ENCODE peak calls at places on chromosomes 4 and X, in ten cellular contexts. J, S, V, E, C, R, X, U, G and L are unnamed samples.

GRCh38 chr4:102272318-102272717 is 73.0 kb downstream of the SLC39A8 start:
- DNase-seq in J (no peak), S (no peak), V (no peak), E (no peak), C (no peak), R (no peak), X (no peak), U (no peak), G (no peak), L (no peak)

GRCh38 chr4:1080961-1081688 is 32.2 kb downstream of the RNF212 start:
- DNase-seq in J (no peak), S (no peak), V (no peak), E (no peak), C (no peak), R (no peak), X (peak; percentile 69), U (peak; percentile 69), G (no peak), L (peak; percentile 61)

GRCh38 chrX:103158317-103158621 is 56.6 kb upstream of the BEX4 start:
- DNase-seq in J (no peak), S (no peak), V (no peak), E (no peak), C (no peak), R (no peak), X (no peak), U (no peak), G (no peak), L (no peak)

GRCh38 chrX:23908219-23909003 is 605 bp downstream of the CXorf58 start:
- DNase-seq in J (peak; percentile 20), S (no peak), V (no peak), E (no peak), C (no peak), R (no peak), X (no peak), U (no peak), G (no peak), L (no peak)

GRCh38 chr4:168257663-168258235 is 60.8 kb downstream of the DDX60 start:
- DNase-seq in J (no peak), S (no peak), V (no peak), E (no peak), C (no peak), R (no peak), X (no peak), U (no peak), G (no peak), L (no peak)

GRCh38 chr4:40579983-40580382 is 49.7 kb downstream of the RBM47 start:
- DNase-seq in J (no peak), S (peak; percentile 46), V (no peak), E (no peak), C (no peak), R (no peak), X (no peak), U (peak; percentile 66), G (no peak), L (no peak)

GRCh38 chr4:153114771-153115321 is 89.4 kb upstream of the TRIM2 start:
- DNase-seq in J (no peak), S (no peak), V (no peak), E (no peak), C (no peak), R (no peak), X (no peak), U (no peak), G (no peak), L (peak; percentile 27)

GRCh38 chr4:165874072-165874798 is 1.2 kb downstream of the TLL1 start:
- DNase-seq in J (peak; percentile 18), S (no peak), V (no peak), E (no peak), C (peak; percentile 30), R (peak; percentile 19), X (no peak), U (no peak), G (no peak), L (no peak)

GRCh38 chr4:165133150-165133549 is 20.5 kb upstream of the TMEM192 start:
- DNase-seq in J (no peak), S (no peak), V (no peak), E (no peak), C (no peak), R (no peak), X (no peak), U (no peak), G (no peak), L (no peak)

GRCh38 chr4:175932116-175932515 is 120.1 kb upstream of the GPM6A start:
- DNase-seq in J (no peak), S (no peak), V (no peak), E (no peak), C (no peak), R (no peak), X (no peak), U (no peak), G (no peak), L (no peak)

GRCh38 chr4:906311-907102 is 25.6 kb downstream of the GAK start:
- DNase-seq in J (no peak), S (no peak), V (no peak), E (no peak), C (no peak), R (no peak), X (no peak), U (no peak), G (no peak), L (no peak)

GRCh38 chr4:168574581-168575295 is 77.9 kb downstream of the PALLD start:
- DNase-seq in J (no peak), S (no peak), V (no peak), E (no peak), C (no peak), R (no peak), X (no peak), U (no peak), G (no peak), L (peak; percentile 96)

GRCh38 chrX:31057291-31057690 is 14.6 kb downstream of the FTHL17 start:
- DNase-seq in J (no peak), S (no peak), V (no peak), E (no peak), C (no peak), R (no peak), X (no peak), U (no peak), G (no peak), L (no peak)

GRCh38 chr4:121176082-121176706 is 12.1 kb upstream of the TNIP3 start:
- DNase-seq in J (no peak), S (no peak), V (no peak), E (no peak), C (no peak), R (no peak), X (no peak), U (no peak), G (no peak), L (no peak)

GRCh38 chr4:1945492-1945891 is 63.3 kb downstream of the NELFA start:
- DNase-seq in J (no peak), S (no peak), V (no peak), E (no peak), C (no peak), R (no peak), X (no peak), U (no peak), G (no peak), L (no peak)

DNA sequence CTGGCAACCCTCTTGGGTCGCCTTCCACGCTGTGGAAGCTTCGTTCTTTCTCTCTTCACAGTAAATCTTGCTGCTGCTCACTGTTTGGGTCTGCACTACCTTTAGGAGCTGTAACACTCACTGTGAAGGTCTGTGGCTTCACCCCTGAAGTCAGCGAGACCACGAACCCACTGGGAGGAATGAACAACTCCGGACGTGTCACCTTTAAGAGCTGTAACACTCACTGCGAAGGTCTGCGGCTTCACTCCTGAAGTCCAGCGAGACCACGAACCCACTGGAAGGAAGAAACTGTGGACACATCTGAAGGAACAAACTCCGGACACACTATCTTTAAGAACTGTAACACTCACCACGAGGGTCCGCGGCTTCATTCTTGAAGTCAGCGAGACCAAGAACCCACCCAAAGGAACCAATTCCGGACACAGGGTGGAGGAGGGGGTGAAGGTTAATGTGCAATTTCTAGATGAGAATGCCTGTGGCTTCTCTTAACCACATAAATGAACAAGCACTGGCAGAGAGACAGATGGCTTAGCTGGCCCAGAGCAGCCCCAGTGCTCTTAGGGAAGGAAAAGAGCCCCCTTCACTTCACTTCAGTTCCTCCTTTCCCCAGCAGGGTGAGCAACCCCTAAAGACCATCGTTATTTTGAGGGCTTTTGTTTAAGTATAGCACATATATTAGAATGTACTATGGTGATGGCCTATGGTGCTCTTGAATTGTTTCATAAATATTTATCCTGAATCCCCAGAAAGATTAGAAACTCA is 73.0 kb downstream of the LUZP4 start:
- DNase-seq in J (no peak), S (no peak), V (no peak), E (peak; percentile 26), C (no peak), R (no peak), X (no peak), U (no peak), G (no peak), L (no peak)
- TF ChIP-seq CTCF in J (no peak), S (peak; percentile 33), V (no peak), E (peak; percentile 20), C (no peak), R (no peak), X (no peak), U (no peak), G (no peak), L (peak; percentile 36)

GRCh38 chr4:76895619-76896018 is 2.3 kb downstream of the SOWAHB start:
- DNase-seq in J (no peak), S (no peak), V (no peak), E (no peak), C (no peak), R (no peak), X (no peak), U (no peak), G (no peak), L (no peak)
- TF ChIP-seq CTCF in J (no peak), S (no peak), V (no peak), E (no peak), C (no peak), R (no peak), X (no peak), U (no peak), G (no peak), L (peak; percentile 7)

GRCh38 chr4:149120331-149121014 is 678.3 kb upstream of the NR3C2 start:
- DNase-seq in J (no peak), S (no peak), V (no peak), E (no peak), C (no peak), R (no peak), X (no peak), U (no peak), G (no peak), L (no peak)
- TF ChIP-seq CTCF in J (no peak), S (no peak), V (no peak), E (no peak), C (no peak), R (no peak), X (no peak), U (no peak), G (no peak), L (no peak)

DNA sequence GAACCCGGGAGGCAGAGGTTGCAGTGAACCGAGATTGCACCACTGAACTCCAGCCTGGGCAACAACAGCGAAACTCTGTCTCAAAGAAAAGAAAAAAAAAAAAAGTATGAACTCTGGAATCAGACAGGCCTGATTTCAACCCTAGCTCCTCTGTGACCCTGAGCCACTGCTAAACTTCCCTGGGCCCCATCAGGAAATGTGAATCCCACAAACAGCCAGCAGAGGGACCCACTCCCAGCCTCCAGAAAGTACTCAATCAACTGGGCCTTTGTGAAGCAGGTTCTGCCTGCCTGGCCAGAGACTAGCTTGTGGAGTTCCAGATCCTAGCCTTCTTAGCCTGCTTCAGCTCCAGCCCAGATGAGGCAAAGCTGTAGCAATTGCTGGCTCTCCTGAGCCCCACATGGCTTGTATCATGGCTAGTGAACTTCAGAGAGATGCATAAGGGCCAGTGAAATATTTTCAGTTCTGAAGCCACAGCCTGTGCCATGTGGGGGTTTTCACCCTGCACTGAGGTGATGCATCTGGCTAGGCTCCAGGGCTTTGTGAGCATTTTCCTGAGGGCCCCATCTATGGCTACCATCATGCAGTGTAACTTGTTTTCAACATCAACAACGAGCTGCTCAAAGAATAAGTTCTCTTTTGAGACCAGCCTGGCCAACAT is 7.2 kb upstream of the IDS start:
- DNase-seq in J (peak; percentile 49), S (no peak), V (no peak), E (peak; percentile 35), C (peak; percentile 37), R (peak; percentile 22), X (peak; percentile 47), U (peak; percentile 81), G (no peak), L (no peak)
- TF ChIP-seq CTCF in J (peak; percentile 37), S (peak; percentile 65), V (peak; percentile 61), E (peak; percentile 59), C (no peak), R (no peak), X (peak; percentile 63), U (peak; percentile 84), G (peak; percentile 46), L (peak; percentile 67)